ENCODE peak calls at places on chromosome 6, in six cellular contexts. J is HL-60, T is sigmoid colon, V is SK-N-SH, C is esophagus muscularis mucosa, O is GM23338. K is an unnamed sample.
A peak's percentile ranks its signal among the peaks of the same experiment; 100 is the strongest.

GRCh38 chr6:145960918-145961604 is 3.1 kb downstream of the SHPRH start:
- DNase-seq in J (peak; percentile 36), T (no peak), V (no peak), C (no peak), O (no peak), K (no peak)

GRCh38 chr6:71181565-71181964 is 107.0 kb upstream of the OGFRL1 start:
- DNase-seq in J (no peak), T (no peak), V (no peak), C (peak; percentile 29), O (peak; percentile 92), K (no peak)

GRCh38 chr6:136640132-136640915 is 90.1 kb upstream of the MAP7 start:
- DNase-seq in J (no peak), T (no peak), V (no peak), C (no peak), O (no peak), K (no peak)

GRCh38 chr6:156589281-156589680 is 187.9 kb upstream of the ARID1B start:
- DNase-seq in J (no peak), T (no peak), V (no peak), C (peak; percentile 17), O (no peak), K (no peak)

GRCh38 chr6:165468836-165469235 is 159.4 kb upstream of the C6orf118 start:
- DNase-seq in J (no peak), T (no peak), V (no peak), C (no peak), O (no peak), K (no peak)

GRCh38 chr6:44675449-44675848 is 287.9 kb downstream of the CDC5L start:
- DNase-seq in J (no peak), T (no peak), V (no peak), C (no peak), O (no peak), K (no peak)

GRCh38 chr6:170291271-170292110 is 613 bp upstream of the DLL1 start:
- DNase-seq in J (no peak), T (peak; percentile 88), V (peak; percentile 59), C (no peak), O (peak; percentile 93), K (peak; percentile 89)

GRCh38 chr6:132003516-132004178 is 52.5 kb upstream of the CCN2 start:
- DNase-seq in J (no peak), T (no peak), V (no peak), C (no peak), O (no peak), K (no peak)

GRCh38 chr6:82408952-82409421 is 45.4 kb downstream of the TPBG start:
- DNase-seq in J (no peak), T (no peak), V (no peak), C (no peak), O (no peak), K (no peak)

GRCh38 chr6:114108119-114109002 is 137.4 kb upstream of the HDAC2 start:
- DNase-seq in J (peak; percentile 62), T (peak; percentile 50), V (peak; percentile 23), C (no peak), O (peak; percentile 96), K (no peak)

GRCh38 chr6:26020983-26021349 is 58.4 kb downstream of the TRIM38 start:
- DNase-seq in J (peak; percentile 72), T (peak; percentile 84), V (no peak), C (no peak), O (no peak), K (peak; percentile 88)

GRCh38 chr6:28589234-28589951 is 63.7 kb downstream of the GPX5 start:
- DNase-seq in J (peak; percentile 17), T (no peak), V (peak; percentile 28), C (no peak), O (peak; percentile 97), K (no peak)

GRCh38 chr6:10874207-10874606 is 7.6 kb downstream of the GCM2 start:
- DNase-seq in J (no peak), T (no peak), V (no peak), C (peak; percentile 42), O (no peak), K (no peak)

GRCh38 chr6:12288844-12289654 is 1.1 kb upstream of the EDN1 start:
- DNase-seq in J (peak; percentile 70), T (no peak), V (peak; percentile 75), C (no peak), O (peak; percentile 91), K (no peak)

GRCh38 chr6:12291083-12291784 is 1.1 kb downstream of the EDN1 start:
- DNase-seq in J (no peak), T (no peak), V (peak; percentile 19), C (no peak), O (no peak), K (no peak)

GRCh38 chr6:12290490-12290820 is 294 bp downstream of the EDN1 start:
- DNase-seq in J (no peak), T (no peak), V (no peak), C (no peak), O (no peak), K (no peak)

GRCh38 chr6:12288211-12288618 is 1.9 kb upstream of the EDN1 start:
- DNase-seq in J (no peak), T (no peak), V (peak; percentile 21), C (no peak), O (no peak), K (peak; percentile 71)

GRCh38 chr6:12289655-12290489 is at the start of gene EDN1:
- DNase-seq in J (peak; percentile 78), T (peak; percentile 85), V (peak; percentile 82), C (no peak), O (peak; percentile 94), K (peak; percentile 92)
- TF ChIP-seq POLR2AphosphoS5 in J (no peak), T (peak; percentile 54), V (no peak), C (peak; percentile 76), O (no peak), K (peak; percentile 94)

GRCh38 chr6:106512048-106512957 is 117.0 kb downstream of the RTN4IP1 start:
- DNase-seq in J (peak; percentile 67), T (peak; percentile 82), V (peak; percentile 61), C (no peak), O (peak; percentile 80), K (peak; percentile 98)
- TF ChIP-seq POLR2AphosphoS5 in J (peak; percentile 4), T (peak; percentile 33), V (peak; percentile 7), C (no peak), O (no peak), K (peak; percentile 85)

GRCh38 chr6:43150051-43150751 is 20.9 kb upstream of the SRF start:
- DNase-seq in J (no peak), T (no peak), V (no peak), C (no peak), O (no peak), K (no peak)
- TF ChIP-seq POLR2AphosphoS5 in J (no peak), T (no peak), V (no peak), C (no peak), O (no peak), K (no peak)

GRCh38 chr6:33160728-33161323 is 31.4 kb downstream of the COL11A2 start:
- DNase-seq in J (peak; percentile 29), T (peak; percentile 90), V (peak; percentile 21), C (no peak), O (peak; percentile 61), K (no peak)
- TF ChIP-seq POLR2AphosphoS5 in J (no peak), T (peak; percentile 46), V (no peak), C (no peak), O (no peak), K (no peak)

DNA sequence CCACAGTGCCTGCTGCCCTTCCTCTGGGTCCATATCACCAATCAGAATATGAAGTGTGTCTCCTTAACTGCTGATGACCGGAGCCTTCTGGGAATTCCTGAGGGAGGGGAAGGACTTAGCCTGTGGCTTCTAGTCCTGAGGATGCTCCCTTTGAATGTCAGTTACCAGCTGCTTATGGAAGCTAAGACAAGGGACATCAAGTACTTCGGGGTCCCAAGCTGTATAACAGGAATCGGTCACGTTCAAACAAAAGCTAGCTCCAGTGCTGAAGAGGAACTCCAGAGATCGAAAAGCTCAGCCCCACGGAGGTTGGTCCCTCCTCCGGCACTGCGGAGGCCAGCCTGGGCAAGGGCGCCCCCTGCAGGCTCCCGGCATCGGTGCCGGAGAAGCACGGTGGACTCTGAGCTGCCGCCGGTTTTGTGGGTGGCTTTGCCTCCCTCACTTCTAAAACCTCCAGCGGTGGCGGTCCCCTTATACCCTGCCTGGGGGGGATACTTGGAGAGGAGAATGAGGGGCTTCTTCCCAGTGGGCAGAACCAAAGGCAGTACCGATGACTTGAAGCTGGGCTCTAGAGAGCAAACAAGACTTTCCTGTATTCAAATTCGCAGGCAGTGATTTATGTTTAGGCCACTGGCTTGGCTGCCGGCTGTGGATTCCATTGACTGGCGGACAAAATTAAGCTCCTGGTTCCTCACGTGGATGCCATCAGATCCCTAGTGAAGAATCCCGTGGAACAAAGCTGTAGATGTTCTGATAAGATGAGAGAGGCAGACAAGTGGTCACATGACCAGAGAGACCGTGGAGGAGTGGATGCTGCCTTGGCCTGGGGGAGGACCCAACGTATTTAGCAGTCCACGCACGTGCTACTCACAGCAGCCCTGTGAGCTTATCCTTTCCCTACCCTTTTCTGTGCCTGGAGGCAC is 16.2 kb upstream of the UBR2 start:
- DNase-seq in J (peak; percentile 89), T (peak; percentile 90), V (peak; percentile 94), C (peak; percentile 94), O (peak; percentile 88), K (peak; percentile 98)
- TF ChIP-seq POLR2AphosphoS5 in J (no peak), T (no peak), V (peak; percentile 57), C (peak; percentile 29), O (peak; percentile 43), K (peak; percentile 85)

GRCh38 chr6:41707565-41708200 is 27.7 kb downstream of the TFEB start:
- DNase-seq in J (peak; percentile 70), T (no peak), V (no peak), C (no peak), O (no peak), K (peak; percentile 90)
- TF ChIP-seq POLR2AphosphoS5 in J (peak; percentile 33), T (no peak), V (no peak), C (no peak), O (no peak), K (peak; percentile 79)

K was measured in spleen.